ENCODE peak calls at places on chromosomes 3 and 15, in four cellular contexts. W, Y, S and L are unnamed samples.

GRCh38 chr3:62167566-62168262 is 205.6 kb downstream of the FEZF2 start:
- DNase-seq in S (no peak), Y (no peak), W (peak), L (no peak)

GRCh38 chr3:112889357-112889756 is 42.7 kb upstream of the CD200R1L start:
- DNase-seq in S (no peak), Y (no peak), W (peak), L (no peak)

GRCh38 chr3:170717410-170718402 is 131.8 kb upstream of the SLC7A14 start:
- DNase-seq in S (no peak), Y (peak), W (peak), L (no peak)

GRCh38 chr3:47652142-47652541 is 73.5 kb upstream of the CSPG5 start:
- DNase-seq in S (no peak), W (no peak), Y (no peak), L (no peak)

GRCh38 chr15:68022061-68022460 is 32.1 kb upstream of the PIAS1 start:
- DNase-seq in S (no peak), Y (peak), W (no peak), L (no peak)

GRCh38 chr3:105866656-105867653 is 1.9 kb downstream of the CBLB start:
- DNase-seq in Y (no peak), S (peak), W (peak), L (no peak)

GRCh38 chr15:68317281-68318007 is 39.9 kb downstream of the FEM1B start:
- DNase-seq in Y (no peak), S (no peak), W (no peak), L (no peak)

GRCh38 chr3:29195055-29195454 is 85.8 kb upstream of the RBMS3 start:
- DNase-seq in W (peak), S (no peak), Y (no peak), L (no peak)

GRCh38 chr15:93997071-93997658 is 234.2 kb upstream of the MCTP2 start:
- DNase-seq in S (no peak), W (no peak), Y (no peak), L (no peak)

GRCh38 chr3:170869645-170870593 is at the start of gene RPL22L1:
- DNase-seq in W (peak), Y (peak), S (peak), L (peak)

GRCh38 chr3:171001957-171002694 is 24.4 kb downstream of the SLC2A2 start:
- DNase-seq in Y (no peak), W (peak), S (no peak), L (no peak)

GRCh38 chr15:99101501-99101900 is 3.4 kb upstream of the SYNM start:
- DNase-seq in Y (no peak), S (no peak), W (no peak), L (no peak)

GRCh38 chr15:69576035-69576526 is 123.5 kb downstream of the RPLP1 start:
- DNase-seq in Y (peak), W (no peak), S (peak), L (no peak)

GRCh38 chr3:16741890-16742289 is 136.7 kb upstream of the DAZL start:
- DNase-seq in W (peak), Y (no peak), S (no peak), L (no peak)

GRCh38 chr15:62149729-62150128 is 15.4 kb downstream of the C2CD4B start:
- DNase-seq in S (no peak), Y (no peak), W (no peak), L (no peak)

GRCh38 chr3:175187586-175187985 is 328.5 kb downstream of the NAALADL2 start:
- DNase-seq in W (peak), Y (no peak), S (no peak), L (no peak)

GRCh38 chr3:8266679-8267267 is 234.8 kb upstream of the LMCD1 start:
- DNase-seq in Y (no peak), S (no peak), W (peak), L (no peak)

GRCh38 chr3:194161181-194162045 is 25.5 kb downstream of the HES1 start:
- DNase-seq in Y (no peak), S (no peak), W (no peak), L (no peak)

GRCh38 chr15:65447145-65447544 is 24.4 kb upstream of the IGDCC4 start:
- DNase-seq in W (no peak), Y (no peak), S (no peak), L (no peak)

DNA sequence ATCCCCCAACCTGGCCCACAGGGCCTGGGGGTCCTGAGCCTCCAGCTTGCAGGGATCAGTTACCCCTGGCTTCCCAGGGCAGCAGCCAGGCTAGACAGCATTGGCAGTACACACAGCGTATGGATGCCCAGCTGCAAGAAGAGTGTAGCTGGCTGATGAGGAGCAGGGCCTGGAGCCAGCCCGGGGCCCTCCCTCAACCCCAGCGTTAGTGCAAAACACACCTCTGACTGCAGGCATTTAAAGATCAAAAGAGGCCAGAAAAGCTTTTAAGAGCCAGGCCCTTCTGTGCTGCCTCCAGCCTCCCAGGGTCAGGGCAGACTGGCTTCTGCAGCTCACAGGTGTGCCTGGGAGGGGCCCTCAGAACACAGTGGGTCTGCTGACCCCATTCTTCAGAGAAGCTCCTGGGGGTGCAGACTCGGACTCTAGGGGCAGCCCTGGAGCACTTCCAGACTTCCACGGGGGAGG is 110.6 kb downstream of the ETFA start:
- DNase-seq in W (no peak), Y (no peak), S (no peak), L (no peak)
- TF ChIP-seq CTCF in W (no peak), Y (no peak), S (no peak), L (no peak)

DNA sequence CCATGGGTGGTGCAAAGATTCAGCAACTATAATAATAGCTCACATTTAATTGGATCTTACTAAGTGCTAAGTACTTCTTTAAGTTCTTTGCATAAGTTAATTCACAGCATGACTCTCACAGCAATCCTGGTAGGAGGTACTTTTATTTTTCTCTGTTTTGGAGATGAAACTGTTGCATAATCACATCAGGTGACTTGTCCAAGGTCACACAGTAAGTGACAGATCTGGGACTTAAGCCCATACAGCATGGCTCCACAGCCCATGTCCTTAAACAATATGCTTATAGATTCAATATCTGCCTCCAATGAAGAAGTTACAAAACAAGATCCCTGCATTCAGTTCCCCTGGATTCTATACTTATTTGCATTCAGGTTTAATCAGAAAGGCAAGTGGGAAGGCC is 171.8 kb downstream of the CNTN3 start:
- DNase-seq in W (no peak), S (no peak), Y (no peak), L (no peak)
- H3K4me3 ChIP-seq in W (no peak), S (no peak), Y (no peak), L (no peak)

DNA sequence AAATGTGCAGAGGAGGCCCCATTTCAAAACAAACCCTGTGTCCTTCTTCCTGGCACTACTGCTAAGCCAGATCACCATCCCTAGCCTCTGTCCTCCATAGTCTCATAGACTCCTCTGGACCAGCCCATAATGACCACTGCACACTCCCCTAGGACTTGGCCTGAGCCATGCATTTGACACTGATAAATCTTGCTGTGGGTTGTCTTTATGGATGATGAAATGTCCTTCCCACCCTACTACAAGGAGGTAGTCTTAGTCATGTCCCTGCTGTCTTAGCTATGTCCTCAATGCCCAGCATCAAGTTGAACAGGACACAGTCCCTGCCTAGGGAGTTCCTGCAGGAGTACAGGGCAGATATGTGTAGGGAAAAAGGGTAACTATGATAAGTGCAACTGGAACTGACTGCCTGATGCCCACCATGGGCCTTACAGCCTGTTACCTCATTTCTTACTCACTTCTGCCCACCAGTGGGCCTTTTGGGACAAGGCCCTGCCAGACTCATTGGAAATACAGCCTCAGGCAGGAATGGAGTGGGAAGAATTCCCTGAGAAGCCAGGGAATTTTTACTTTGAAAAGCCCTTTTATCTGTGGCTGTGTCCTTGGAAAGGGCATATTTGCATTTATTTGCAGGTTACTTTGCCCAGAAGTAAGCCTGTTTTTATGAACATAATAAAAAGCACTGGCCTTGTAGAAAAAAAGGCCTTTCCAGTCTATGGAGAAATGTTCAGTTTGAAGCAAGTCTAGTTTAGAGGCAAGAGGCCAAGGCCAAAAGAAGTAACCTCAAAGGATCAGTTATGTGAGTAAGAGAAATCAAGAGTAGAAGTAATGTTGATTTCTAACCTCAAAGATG is 199.6 kb upstream of the EIF1B start:
- DNase-seq in S (no peak), Y (no peak), W (no peak), L (no peak)
- TF ChIP-seq CTCF in S (no peak), Y (no peak), W (peak), L (peak)

GRCh38 chr3:64685331-64685799 is 2.4 kb downstream of the ADAMTS9 start:
- DNase-seq in S (no peak), Y (peak), W (peak), L (no peak)

GRCh38 chr3:64685800-64686445 is 1.9 kb downstream of the ADAMTS9 start:
- DNase-seq in S (no peak), W (peak), Y (peak), L (no peak)

GRCh38 chr3:64686446-64686908 is 1.3 kb downstream of the ADAMTS9 start:
- DNase-seq in Y (peak), S (no peak), W (peak), L (no peak)

GRCh38 chr3:64687381-64687780 is 419 bp downstream of the ADAMTS9 start:
- DNase-seq in S (no peak), W (no peak), Y (no peak), L (no peak)

DNA sequence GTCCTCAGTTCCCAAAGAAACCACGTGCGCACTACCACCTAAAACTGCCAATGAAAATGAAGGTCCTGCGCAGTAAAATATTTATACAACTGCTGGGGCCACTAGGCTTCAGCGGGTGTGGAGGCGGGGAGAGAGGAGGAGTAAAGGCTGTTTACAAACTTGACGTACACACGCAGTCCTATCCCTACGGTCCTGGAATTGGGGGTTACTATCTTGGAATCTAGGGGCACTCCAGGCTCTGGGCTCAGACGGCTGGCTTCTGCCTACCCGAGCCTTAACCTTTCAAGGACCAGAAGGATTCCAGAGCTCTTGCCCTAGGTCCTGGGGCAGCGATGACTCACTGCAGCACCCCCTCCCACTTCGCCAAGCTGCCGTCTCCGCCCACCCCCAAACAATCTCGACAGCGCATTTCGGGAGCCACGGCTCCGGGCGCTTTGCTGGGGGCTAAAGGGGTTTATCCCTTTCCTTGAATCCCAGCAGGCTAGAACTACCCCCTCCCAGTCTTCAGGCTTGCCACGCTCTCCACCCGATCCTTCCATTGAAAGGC is 3.0 kb downstream of the ADAMTS9 start:
- DNase-seq in S (no peak), Y (peak), W (peak), L (no peak)
- H3K4me3 ChIP-seq in S (no peak), Y (peak), W (peak), L (peak)

DNA sequence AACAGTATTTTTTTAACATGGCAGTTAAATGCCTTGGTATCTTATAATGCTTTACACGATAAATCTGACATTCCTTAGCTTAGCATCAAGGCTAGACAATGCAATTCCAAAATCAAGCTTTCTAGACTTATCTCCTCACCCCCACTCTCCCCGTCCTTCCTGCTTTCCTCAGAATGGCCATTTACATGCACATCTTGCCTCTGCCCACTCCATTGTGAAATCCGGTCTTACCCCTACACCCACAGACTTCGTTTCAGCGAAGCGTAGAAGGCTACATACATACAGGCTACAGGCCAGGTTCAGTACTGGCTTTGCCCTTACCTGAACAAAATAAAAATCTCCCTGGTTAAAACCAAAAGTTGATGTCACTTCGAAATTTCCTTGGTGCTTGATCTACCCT is 58.6 kb upstream of the SLC12A8 start:
- DNase-seq in S (no peak), Y (no peak), W (no peak), L (no peak)
- TF ChIP-seq CTCF in S (no peak), Y (no peak), W (no peak), L (no peak)

GRCh38 chr3:49377483-49377882 is 19.3 kb upstream of the GPX1 start:
- DNase-seq in W (peak), Y (no peak), S (peak), L (no peak)
- H3K4me3 ChIP-seq in W (no peak), Y (no peak), S (no peak), L (no peak)

GRCh38 chr15:90865702-90866101 is 2.7 kb upstream of the FURIN start:
- DNase-seq in S (no peak), W (no peak), Y (no peak), L (no peak)

GRCh38 chr15:90866161-90866715 is 2.1 kb upstream of the FURIN start:
- DNase-seq in Y (peak), S (no peak), W (no peak), L (no peak)

GRCh38 chr15:90862964-90863721 is 5.2 kb upstream of the FURIN start:
- DNase-seq in S (no peak), Y (peak), W (no peak), L (no peak)

GRCh38 chr15:90863987-90864386 is 4.4 kb upstream of the FURIN start:
- DNase-seq in S (no peak), Y (no peak), W (no peak), L (no peak)

DNA sequence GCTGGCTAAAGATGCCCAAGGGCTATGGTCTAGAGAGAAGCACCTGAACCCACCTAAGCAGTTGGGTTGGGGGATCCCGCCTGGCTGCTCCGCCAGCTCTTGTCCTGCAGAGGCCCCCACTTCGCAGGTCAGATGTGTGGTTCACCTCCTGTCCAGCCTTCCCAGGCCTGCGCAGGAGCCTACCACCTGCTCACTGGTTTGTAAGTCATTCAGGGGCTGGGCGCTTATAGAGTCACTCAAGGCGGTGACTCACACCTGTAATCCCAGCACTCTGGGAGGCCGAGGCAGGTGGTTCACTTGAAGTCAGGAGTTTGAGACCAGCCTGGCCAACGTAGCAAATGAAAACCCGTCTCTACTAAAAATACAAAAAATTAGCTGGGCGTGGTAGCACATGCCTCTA is 3.9 kb upstream of the FURIN start:
- DNase-seq in S (no peak), Y (no peak), W (no peak), L (no peak)
- TF ChIP-seq CTCF in S (no peak), Y (no peak), W (no peak), L (no peak)

DNA sequence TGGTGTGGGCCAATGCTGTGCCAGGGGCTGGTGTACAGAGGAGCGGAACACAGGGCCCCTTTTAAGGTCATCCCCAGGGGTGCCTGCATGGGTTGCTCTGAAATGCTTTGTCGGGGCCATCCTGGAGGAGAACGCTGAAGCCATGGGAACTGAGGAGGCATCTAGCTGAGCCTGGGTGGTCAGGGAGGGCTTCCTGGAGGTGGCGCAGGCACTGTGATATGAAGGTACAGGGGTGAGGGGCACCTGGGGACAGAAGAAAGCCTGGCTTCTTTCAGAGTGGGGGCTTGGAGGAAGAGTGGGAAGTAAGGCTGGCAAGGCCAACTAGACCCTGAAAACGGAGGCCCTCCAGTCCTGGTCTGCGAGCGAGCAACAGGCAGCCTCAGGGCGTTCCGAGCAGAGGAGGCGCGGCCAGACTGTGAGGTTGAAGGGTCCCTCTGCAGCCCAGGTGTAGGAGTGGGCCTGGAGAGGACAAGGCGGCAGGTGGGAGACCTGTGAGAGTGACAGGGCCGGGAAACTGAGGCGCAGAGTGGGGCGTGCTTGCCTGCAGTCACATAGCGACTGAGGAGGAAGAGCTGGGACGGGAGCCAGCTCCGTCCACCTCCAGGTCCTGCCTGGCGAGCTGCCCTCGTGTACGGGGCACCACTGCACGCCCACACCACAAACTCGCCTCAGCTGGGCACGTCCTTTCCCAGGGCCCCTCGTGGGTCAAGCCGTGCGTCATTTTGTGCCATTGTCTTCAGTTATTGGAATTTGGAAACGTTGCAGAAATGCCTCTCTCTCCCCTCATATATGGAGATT is 4.1 kb downstream of the FBLN2 start:
- DNase-seq in Y (no peak), W (no peak), S (no peak), L (no peak)
- H3K4me3 ChIP-seq in Y (no peak), W (no peak), S (no peak), L (no peak)